ENCODE peak calls at places on chromosomes 13 and 19, in six cellular contexts. N, Q, Z, V, M and D are unnamed samples.

GRCh38 chr13:40350283-40350992 is 316.0 kb downstream of the FOXO1 start:
- DNase-seq in M (no peak), Q (no peak), V (no peak), Z (no peak), N (no peak), D (no peak)

GRCh38 chr13:113930711-113931637 is 42.9 kb downstream of the C13orf46 start:
- DNase-seq in V (no peak), M (peak; percentile 61), Q (no peak), N (no peak), Z (no peak), D (no peak)

GRCh38 chr19:10884273-10884672 is 12.9 kb downstream of the CARM1 start:
- DNase-seq in V (no peak), M (no peak), N (no peak), Q (no peak), Z (no peak), D (no peak)

GRCh38 chr19:35773020-35773809 is 2.1 kb upstream of the ARHGAP33 start:
- DNase-seq in N (no peak), Z (no peak), M (no peak), Q (no peak), V (no peak), D (no peak)

GRCh38 chr19:6730153-6730804 is 7.1 kb downstream of the GPR108 start:
- DNase-seq in Q (no peak), V (peak; percentile 96), Z (peak; percentile 82), M (peak; percentile 72), N (peak; percentile 96), D (peak; percentile 58)

GRCh38 chr19:40257096-40257517 is 28.0 kb downstream of the AKT2 start:
- DNase-seq in N (no peak), Q (peak; percentile 61), V (no peak), Z (no peak), M (no peak), D (no peak)

GRCh38 chr13:90947976-90948375 is 399.5 kb upstream of the MIR17HG start:
- DNase-seq in N (no peak), M (no peak), V (no peak), Z (no peak), Q (no peak), D (no peak)

GRCh38 chr19:41807176-41807575 is 10.8 kb downstream of the CEACAM3 start:
- DNase-seq in M (peak; percentile 22), Z (no peak), V (no peak), N (no peak), Q (no peak), D (no peak)

GRCh38 chr13:85586422-85586831 is 212.8 kb downstream of the SLITRK6 start:
- DNase-seq in N (no peak), Q (no peak), M (no peak), V (no peak), Z (no peak), D (no peak)

GRCh38 chr19:31432411-31432810 is 83.2 kb upstream of the TSHZ3 start:
- DNase-seq in N (no peak), Z (no peak), M (no peak), V (no peak), Q (no peak), D (no peak)

GRCh38 chr13:74770361-74770760 is 636.2 kb upstream of the KLF12 start:
- DNase-seq in M (no peak), Z (no peak), V (no peak), N (no peak), Q (no peak), D (no peak)

GRCh38 chr13:44272692-44273091 is 100.9 kb upstream of the SERP2 start:
- DNase-seq in Q (no peak), V (no peak), Z (no peak), N (no peak), M (no peak), D (no peak)

GRCh38 chr19:16895467-16896097 is 6.8 kb downstream of the F2RL3 start:
- DNase-seq in Z (no peak), M (no peak), V (no peak), N (no peak), Q (no peak), D (no peak)

GRCh38 chr13:114065926-114066774 is 66.3 kb downstream of the RASA3 start:
- DNase-seq in N (no peak), Q (no peak), M (peak; percentile 71), Z (no peak), V (no peak), D (no peak)

GRCh38 chr13:76148926-76149325 is 512.8 kb downstream of the LMO7 start:
- DNase-seq in N (no peak), V (no peak), Q (no peak), Z (no peak), M (no peak), D (no peak)

GRCh38 chr13:54980651-54981050 is 1952.0 kb downstream of the OLFM4 start:
- DNase-seq in Z (no peak), N (no peak), V (no peak), Q (no peak), M (no peak), D (no peak)

GRCh38 chr19:31372245-31372781 is 23.1 kb upstream of the TSHZ3 start:
- DNase-seq in V (no peak), Q (no peak), N (no peak), Z (no peak), M (no peak), D (no peak)

GRCh38 chr13:33272531-33273124 is 12.9 kb downstream of the STARD13 start:
- DNase-seq in V (peak; percentile 52), M (no peak), Z (no peak), Q (no peak), N (no peak), D (no peak)

GRCh38 chr19:45439569-45440258 is 16.0 kb upstream of the ERCC1 start:
- DNase-seq in Q (peak; percentile 69), M (peak; percentile 88), Z (no peak), N (peak; percentile 82), V (no peak), D (peak; percentile 78)

GRCh38 chr13:24223341-24224231 is 63.1 kb downstream of the SPATA13 start:
- DNase-seq in N (no peak), Z (no peak), M (no peak), V (no peak), Q (no peak), D (peak; percentile 47)

DNA sequence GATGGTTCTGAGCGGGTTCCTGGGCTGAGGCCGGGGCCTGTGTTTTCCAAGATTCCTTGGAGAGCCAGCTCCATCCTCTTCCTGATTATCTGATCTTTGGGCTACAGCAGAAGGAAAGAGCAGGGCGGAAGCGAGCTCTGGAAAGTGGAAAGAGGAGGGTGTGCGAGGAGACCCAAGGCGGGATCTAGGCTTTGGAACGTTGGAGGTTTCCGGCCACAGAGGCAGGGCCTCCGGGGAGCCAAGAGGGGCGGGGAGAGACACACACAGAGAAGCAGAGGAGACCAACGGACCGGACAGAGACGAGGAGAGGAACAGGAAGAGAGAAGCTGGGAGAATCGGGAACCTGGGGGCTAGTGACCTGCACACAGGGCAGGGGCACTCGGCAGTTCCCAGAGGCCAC is at the start of gene CLEC11A:
- DNase-seq in Q (peak; percentile 57), Z (no peak), M (peak; percentile 73), V (no peak), N (no peak), D (no peak)
- TF ChIP-seq POLR2A in Q (no peak), Z (no peak), M (no peak), V (no peak), N (no peak), D (no peak)

DNA sequence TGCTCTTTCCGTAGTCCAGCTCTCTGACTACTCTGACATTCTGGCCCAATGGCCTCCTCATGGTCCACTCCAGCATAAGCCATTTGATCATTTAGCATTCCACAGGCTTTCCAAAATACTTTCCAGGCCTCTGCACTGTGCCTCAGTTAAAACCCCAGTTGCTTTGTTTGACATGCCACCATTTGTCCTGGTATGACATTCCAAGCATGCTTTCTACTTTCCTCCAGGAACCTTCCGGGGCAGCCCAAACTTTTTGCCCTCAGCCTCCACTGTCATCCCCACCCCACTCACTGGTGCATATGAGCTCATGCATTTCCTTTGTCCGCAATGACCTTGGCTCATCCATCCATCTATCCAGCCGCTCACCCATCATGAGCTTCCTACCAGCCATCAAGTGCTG is 41.8 kb upstream of the WASF3 start:
- DNase-seq in N (no peak), Z (no peak), M (no peak), Q (no peak), V (no peak), D (no peak)
- TF ChIP-seq POLR2AphosphoS5 in N (no peak), Z (no peak), M (no peak), Q (no peak), V (no peak), D (no peak)

DNA sequence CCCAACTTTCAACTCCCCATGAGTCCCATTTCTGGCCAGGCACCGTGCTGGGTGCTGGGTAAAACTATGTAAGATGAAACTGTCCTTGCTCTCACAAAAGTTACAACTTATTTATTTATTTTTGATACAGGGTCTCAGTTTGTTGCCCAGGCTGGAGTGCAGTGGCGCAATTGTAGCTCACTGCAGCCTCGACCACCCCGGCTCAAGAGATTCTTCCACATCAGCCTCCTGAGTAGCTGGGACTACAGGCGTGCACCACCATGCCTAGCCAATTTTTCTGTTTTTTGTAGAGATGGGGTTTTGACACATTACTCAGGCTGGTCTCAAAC is 12.9 kb upstream of the CADM4 start:
- DNase-seq in M (no peak), V (no peak), N (no peak), Q (no peak), Z (no peak), D (no peak)
- TF ChIP-seq POLR2A in M (no peak), V (no peak), N (no peak), Q (no peak), Z (no peak), D (no peak)

DNA sequence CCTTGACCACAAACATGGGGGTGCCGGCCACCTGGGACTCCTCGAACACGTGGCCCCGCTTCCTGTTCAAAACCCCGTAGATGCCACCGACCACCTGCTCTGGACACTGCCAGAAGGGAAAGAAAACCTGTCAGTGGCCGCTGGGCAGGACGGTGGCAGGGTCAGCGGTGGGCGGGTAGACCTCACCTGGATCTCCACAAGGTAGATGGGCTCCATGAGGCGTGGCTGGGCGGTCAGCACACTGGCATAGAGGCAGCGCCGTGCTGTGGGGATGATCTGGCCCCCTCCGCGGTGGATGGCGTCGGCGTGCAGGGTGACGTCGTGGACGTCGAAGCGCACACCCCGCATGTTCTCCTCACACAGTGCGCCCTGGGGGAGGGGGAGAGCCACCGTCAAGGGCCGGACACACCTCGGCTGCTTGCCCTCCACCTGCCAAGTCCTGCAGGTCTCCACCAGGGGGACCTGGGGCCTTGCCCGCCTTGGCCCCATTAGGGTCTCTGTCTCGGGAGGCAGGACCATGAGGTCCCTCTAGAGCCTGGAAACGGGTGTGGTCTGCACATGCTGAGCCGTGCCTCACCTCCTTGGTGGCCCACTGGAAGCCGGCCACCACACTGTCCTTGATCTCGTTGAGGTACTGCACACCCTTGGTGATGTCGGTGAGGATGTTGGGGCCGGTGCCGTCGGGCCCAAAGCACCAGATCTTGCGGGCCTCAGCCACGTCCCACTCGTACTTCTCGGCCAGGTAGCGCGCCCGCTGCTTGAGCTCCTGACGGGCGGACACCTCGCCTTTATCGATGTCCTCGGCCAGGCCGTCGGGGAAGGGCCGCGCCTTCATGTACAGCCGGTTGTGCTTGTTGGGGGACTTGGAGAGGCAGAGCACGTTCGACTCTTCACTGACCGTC is 6.6 kb upstream of the DAPK3 start:
- DNase-seq in Z (no peak), N (peak; percentile 61), M (peak; percentile 64), V (no peak), Q (peak; percentile 23), D (no peak)
- TF ChIP-seq POLR2AphosphoS5 in Z (peak; percentile 82), N (peak; percentile 41), M (no peak), V (no peak), Q (no peak), D (peak; percentile 49)

GRCh38 chr19:1406818-1407661 is at the start of gene DAZAP1:
- DNase-seq in Z (peak; percentile 91), Q (peak; percentile 99), N (peak; percentile 89), V (peak; percentile 93), M (peak; percentile 99), D (peak; percentile 98)
- TF ChIP-seq POLR2A in Z (no peak), Q (no peak), N (peak; percentile 78), V (peak; percentile 9), M (no peak), D (peak; percentile 34)